ENCODE peak calls at places on chromosomes 6 and 20, in nine cellular contexts. One of them, this sample, is unnamed.

GRCh38 chr6:15317934-15318902 is 72.3 kb downstream of the JARID2 start:
- DNase-seq in breast epithelium: no peak
- DNase-seq in BE2C: no peak
- DNase-seq in MCF 10A: no peak
- DNase-seq in nephron progenitor cell: no peak
- DNase-seq in CD4-positive, alpha-beta T cell: no peak
- DNase-seq in bronchial epithelial cell: no peak
- DNase-seq in cardiac fibroblast: peak
- DNase-seq in heart left ventricle: no peak
- DNase-seq in this sample: no peak

GRCh38 chr20:49713779-49714712 is at the start of gene B4GALT5:
- DNase-seq in CD4-positive, alpha-beta T cell: peak
- DNase-seq in heart left ventricle: peak
- DNase-seq in nephron progenitor cell: peak
- DNase-seq in BE2C: peak
- DNase-seq in cardiac fibroblast: peak
- DNase-seq in bronchial epithelial cell: no peak
- DNase-seq in MCF 10A: no peak
- DNase-seq in breast epithelium: no peak
- DNase-seq in this sample: peak

GRCh38 chr6:2731281-2731909 is 19.3 kb downstream of the MYLK4 start:
- DNase-seq in CD4-positive, alpha-beta T cell: no peak
- DNase-seq in heart left ventricle: no peak
- DNase-seq in BE2C: no peak
- DNase-seq in breast epithelium: no peak
- DNase-seq in nephron progenitor cell: no peak
- DNase-seq in MCF 10A: no peak
- DNase-seq in cardiac fibroblast: peak
- DNase-seq in bronchial epithelial cell: peak
- DNase-seq in this sample: no peak

GRCh38 chr6:24522090-24522820 is 27.5 kb downstream of the ALDH5A1 start:
- DNase-seq in nephron progenitor cell: peak
- DNase-seq in BE2C: no peak
- DNase-seq in bronchial epithelial cell: no peak
- DNase-seq in MCF 10A: no peak
- DNase-seq in heart left ventricle: no peak
- DNase-seq in CD4-positive, alpha-beta T cell: no peak
- DNase-seq in cardiac fibroblast: peak
- DNase-seq in breast epithelium: no peak
- DNase-seq in this sample: no peak

GRCh38 chr6:80077067-80077466 is 29.4 kb upstream of the BCKDHB start:
- DNase-seq in cardiac fibroblast: no peak
- DNase-seq in CD4-positive, alpha-beta T cell: no peak
- DNase-seq in nephron progenitor cell: no peak
- DNase-seq in BE2C: no peak
- DNase-seq in breast epithelium: no peak
- DNase-seq in bronchial epithelial cell: no peak
- DNase-seq in MCF 10A: no peak
- DNase-seq in heart left ventricle: no peak
- DNase-seq in this sample: no peak

GRCh38 chr6:1515280-1515679 is 94.4 kb upstream of the FOXC1 start:
- DNase-seq in BE2C: no peak
- DNase-seq in breast epithelium: no peak
- DNase-seq in heart left ventricle: no peak
- DNase-seq in MCF 10A: no peak
- DNase-seq in cardiac fibroblast: no peak
- DNase-seq in bronchial epithelial cell: no peak
- DNase-seq in nephron progenitor cell: no peak
- DNase-seq in CD4-positive, alpha-beta T cell: no peak
- DNase-seq in this sample: no peak

GRCh38 chr20:32040142-32040953 is 11.7 kb upstream of the HCK start:
- DNase-seq in bronchial epithelial cell: peak
- DNase-seq in heart left ventricle: peak
- DNase-seq in cardiac fibroblast: no peak
- DNase-seq in nephron progenitor cell: no peak
- DNase-seq in BE2C: no peak
- DNase-seq in breast epithelium: no peak
- DNase-seq in CD4-positive, alpha-beta T cell: no peak
- DNase-seq in MCF 10A: no peak
- DNase-seq in this sample: no peak

GRCh38 chr20:34052414-34052813 is 58.7 kb downstream of the RALY start:
- DNase-seq in heart left ventricle: no peak
- DNase-seq in MCF 10A: no peak
- DNase-seq in BE2C: no peak
- DNase-seq in CD4-positive, alpha-beta T cell: no peak
- DNase-seq in cardiac fibroblast: no peak
- DNase-seq in breast epithelium: no peak
- DNase-seq in bronchial epithelial cell: no peak
- DNase-seq in nephron progenitor cell: no peak
- DNase-seq in this sample: no peak

GRCh38 chr20:17694767-17695166 is 5.0 kb upstream of the BANF2 start:
- DNase-seq in breast epithelium: no peak
- DNase-seq in cardiac fibroblast: no peak
- DNase-seq in bronchial epithelial cell: no peak
- DNase-seq in CD4-positive, alpha-beta T cell: no peak
- DNase-seq in MCF 10A: no peak
- DNase-seq in BE2C: no peak
- DNase-seq in nephron progenitor cell: no peak
- DNase-seq in heart left ventricle: no peak
- DNase-seq in this sample: no peak

GRCh38 chr6:38730136-38730862 is 15.2 kb downstream of the DNAH8 start:
- DNase-seq in breast epithelium: no peak
- DNase-seq in MCF 10A: no peak
- DNase-seq in heart left ventricle: no peak
- DNase-seq in bronchial epithelial cell: no peak
- DNase-seq in CD4-positive, alpha-beta T cell: no peak
- DNase-seq in nephron progenitor cell: no peak
- DNase-seq in cardiac fibroblast: no peak
- DNase-seq in BE2C: peak
- DNase-seq in this sample: no peak

GRCh38 chr20:44651507-44652373 is at the start of gene ADA:
- DNase-seq in MCF 10A: peak
- DNase-seq in heart left ventricle: peak
- DNase-seq in cardiac fibroblast: peak
- DNase-seq in bronchial epithelial cell: peak
- DNase-seq in breast epithelium: no peak
- DNase-seq in nephron progenitor cell: peak
- DNase-seq in CD4-positive, alpha-beta T cell: peak
- DNase-seq in BE2C: peak
- DNase-seq in this sample: peak

GRCh38 chr20:6121504-6121903 is 1.3 kb downstream of the FERMT1 start:
- DNase-seq in MCF 10A: peak
- DNase-seq in nephron progenitor cell: no peak
- DNase-seq in BE2C: no peak
- DNase-seq in breast epithelium: no peak
- DNase-seq in cardiac fibroblast: no peak
- DNase-seq in bronchial epithelial cell: no peak
- DNase-seq in heart left ventricle: no peak
- DNase-seq in CD4-positive, alpha-beta T cell: no peak
- DNase-seq in this sample: no peak

GRCh38 chr20:35172434-35172806 is 548 bp downstream of the PROCR start:
- DNase-seq in nephron progenitor cell: no peak
- DNase-seq in breast epithelium: no peak
- DNase-seq in heart left ventricle: no peak
- DNase-seq in bronchial epithelial cell: no peak
- DNase-seq in BE2C: no peak
- DNase-seq in CD4-positive, alpha-beta T cell: no peak
- DNase-seq in cardiac fibroblast: no peak
- DNase-seq in MCF 10A: no peak
- DNase-seq in this sample: no peak

GRCh38 chr6:150641398-150642139 is 41.9 kb downstream of the PLEKHG1 start:
- DNase-seq in cardiac fibroblast: no peak
- DNase-seq in MCF 10A: no peak
- DNase-seq in nephron progenitor cell: no peak
- DNase-seq in bronchial epithelial cell: no peak
- DNase-seq in CD4-positive, alpha-beta T cell: no peak
- DNase-seq in breast epithelium: no peak
- DNase-seq in BE2C: no peak
- DNase-seq in heart left ventricle: no peak
- DNase-seq in this sample: no peak

GRCh38 chr6:137808191-137808590 is 58.9 kb upstream of the TNFAIP3 start:
- DNase-seq in bronchial epithelial cell: peak
- DNase-seq in breast epithelium: no peak
- DNase-seq in nephron progenitor cell: no peak
- DNase-seq in CD4-positive, alpha-beta T cell: no peak
- DNase-seq in MCF 10A: peak
- DNase-seq in cardiac fibroblast: peak
- DNase-seq in heart left ventricle: no peak
- DNase-seq in BE2C: no peak
- DNase-seq in this sample: no peak

GRCh38 chr20:57465486-57465885 is 59.5 kb downstream of the CTCFL start:
- DNase-seq in bronchial epithelial cell: no peak
- DNase-seq in breast epithelium: no peak
- DNase-seq in nephron progenitor cell: no peak
- DNase-seq in BE2C: no peak
- DNase-seq in MCF 10A: no peak
- DNase-seq in cardiac fibroblast: no peak
- DNase-seq in heart left ventricle: no peak
- DNase-seq in CD4-positive, alpha-beta T cell: no peak
- DNase-seq in this sample: no peak

GRCh38 chr20:58864346-58864745 is 11.8 kb downstream of the GNAS start:
- DNase-seq in MCF 10A: peak
- DNase-seq in heart left ventricle: no peak
- DNase-seq in CD4-positive, alpha-beta T cell: no peak
- DNase-seq in BE2C: no peak
- DNase-seq in breast epithelium: no peak
- DNase-seq in cardiac fibroblast: no peak
- DNase-seq in nephron progenitor cell: no peak
- DNase-seq in bronchial epithelial cell: no peak
- DNase-seq in this sample: no peak
- TF ChIP-seq CTCF in MCF 10A: peak
- TF ChIP-seq CTCF in heart left ventricle: no peak
- TF ChIP-seq CTCF in CD4-positive, alpha-beta T cell: peak
- TF ChIP-seq CTCF in BE2C: peak
- TF ChIP-seq CTCF in breast epithelium: no peak
- TF ChIP-seq CTCF in cardiac fibroblast: no peak
- TF ChIP-seq CTCF in nephron progenitor cell: no peak
- TF ChIP-seq CTCF in bronchial epithelial cell: peak
- TF ChIP-seq CTCF in this sample: no peak

GRCh38 chr6:70103798-70104197 is 199.1 kb downstream of the COL9A1 start:
- DNase-seq in breast epithelium: no peak
- DNase-seq in nephron progenitor cell: no peak
- DNase-seq in MCF 10A: peak
- DNase-seq in BE2C: no peak
- DNase-seq in bronchial epithelial cell: peak
- DNase-seq in CD4-positive, alpha-beta T cell: no peak
- DNase-seq in cardiac fibroblast: no peak
- DNase-seq in heart left ventricle: no peak
- DNase-seq in this sample: no peak
- TF ChIP-seq CTCF in breast epithelium: no peak
- TF ChIP-seq CTCF in nephron progenitor cell: peak
- TF ChIP-seq CTCF in MCF 10A: peak
- TF ChIP-seq CTCF in BE2C: peak
- TF ChIP-seq CTCF in bronchial epithelial cell: peak
- TF ChIP-seq CTCF in CD4-positive, alpha-beta T cell: peak
- TF ChIP-seq CTCF in cardiac fibroblast: peak
- TF ChIP-seq CTCF in heart left ventricle: peak
- TF ChIP-seq CTCF in this sample: peak

GRCh38 chr6:89680551-89680950 is 42.0 kb upstream of the LYRM2 start:
- DNase-seq in cardiac fibroblast: no peak
- DNase-seq in breast epithelium: no peak
- DNase-seq in bronchial epithelial cell: no peak
- DNase-seq in MCF 10A: no peak
- DNase-seq in CD4-positive, alpha-beta T cell: no peak
- DNase-seq in BE2C: no peak
- DNase-seq in nephron progenitor cell: no peak
- DNase-seq in heart left ventricle: no peak
- DNase-seq in this sample: no peak

GRCh38 chr6:89682991-89683390 is 44.4 kb upstream of the LYRM2 start:
- DNase-seq in cardiac fibroblast: no peak
- DNase-seq in CD4-positive, alpha-beta T cell: no peak
- DNase-seq in BE2C: no peak
- DNase-seq in bronchial epithelial cell: no peak
- DNase-seq in nephron progenitor cell: no peak
- DNase-seq in heart left ventricle: no peak
- DNase-seq in breast epithelium: no peak
- DNase-seq in MCF 10A: no peak
- DNase-seq in this sample: no peak

GRCh38 chr6:89679215-89680120 is 40.9 kb upstream of the LYRM2 start:
- DNase-seq in breast epithelium: no peak
- DNase-seq in heart left ventricle: no peak
- DNase-seq in CD4-positive, alpha-beta T cell: no peak
- DNase-seq in nephron progenitor cell: no peak
- DNase-seq in bronchial epithelial cell: no peak
- DNase-seq in cardiac fibroblast: no peak
- DNase-seq in BE2C: no peak
- DNase-seq in MCF 10A: no peak
- DNase-seq in this sample: no peak

GRCh38 chr6:89680150-89680549 is 41.6 kb upstream of the LYRM2 start:
- DNase-seq in heart left ventricle: no peak
- DNase-seq in nephron progenitor cell: no peak
- DNase-seq in cardiac fibroblast: no peak
- DNase-seq in CD4-positive, alpha-beta T cell: no peak
- DNase-seq in MCF 10A: peak
- DNase-seq in breast epithelium: no peak
- DNase-seq in BE2C: no peak
- DNase-seq in bronchial epithelial cell: no peak
- DNase-seq in this sample: no peak

DNA sequence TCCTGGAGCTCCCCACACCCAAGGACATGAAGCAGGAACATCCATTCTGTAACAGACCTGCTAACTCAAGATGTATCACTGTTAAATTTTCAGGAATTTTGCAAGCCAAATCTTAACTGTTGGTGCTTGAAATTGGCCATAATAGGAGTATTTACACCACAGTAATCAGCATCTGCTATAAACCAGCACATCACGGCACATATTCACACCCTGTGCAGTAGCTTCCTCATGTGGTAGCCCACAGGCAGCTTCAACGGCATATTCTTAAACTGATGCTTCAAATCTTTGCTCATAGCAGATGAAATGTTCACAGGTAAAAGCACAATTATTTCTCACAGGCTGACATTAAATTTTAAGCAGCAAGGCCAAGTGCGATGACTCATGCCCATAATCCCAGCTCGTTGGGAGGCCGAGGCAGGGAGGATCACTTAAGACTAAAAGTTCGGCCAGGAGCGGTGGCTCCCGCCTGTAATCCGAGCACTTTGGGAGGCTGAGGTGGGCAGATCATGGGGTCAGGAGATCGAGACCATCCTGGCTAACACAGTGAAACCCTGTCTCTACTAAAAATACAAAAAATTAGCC is 43.5 kb upstream of the LYRM2 start:
- DNase-seq in cardiac fibroblast: no peak
- DNase-seq in BE2C: no peak
- DNase-seq in bronchial epithelial cell: no peak
- DNase-seq in MCF 10A: no peak
- DNase-seq in heart left ventricle: no peak
- DNase-seq in breast epithelium: no peak
- DNase-seq in nephron progenitor cell: no peak
- DNase-seq in CD4-positive, alpha-beta T cell: no peak
- DNase-seq in this sample: no peak
- TF ChIP-seq CTCF in cardiac fibroblast: no peak
- TF ChIP-seq CTCF in BE2C: no peak
- TF ChIP-seq CTCF in bronchial epithelial cell: no peak
- TF ChIP-seq CTCF in MCF 10A: no peak
- TF ChIP-seq CTCF in heart left ventricle: no peak
- TF ChIP-seq CTCF in breast epithelium: no peak
- TF ChIP-seq CTCF in nephron progenitor cell: no peak
- TF ChIP-seq CTCF in CD4-positive, alpha-beta T cell: no peak
- TF ChIP-seq CTCF in this sample: no peak

GRCh38 chr6:26543953-26544352 is 5.8 kb downstream of the HMGN4 start:
- DNase-seq in CD4-positive, alpha-beta T cell: no peak
- DNase-seq in nephron progenitor cell: no peak
- DNase-seq in bronchial epithelial cell: peak
- DNase-seq in BE2C: no peak
- DNase-seq in breast epithelium: no peak
- DNase-seq in MCF 10A: peak
- DNase-seq in heart left ventricle: no peak
- DNase-seq in cardiac fibroblast: peak
- DNase-seq in this sample: no peak
- TF ChIP-seq CTCF in CD4-positive, alpha-beta T cell: peak
- TF ChIP-seq CTCF in nephron progenitor cell: peak
- TF ChIP-seq CTCF in bronchial epithelial cell: peak
- TF ChIP-seq CTCF in BE2C: peak
- TF ChIP-seq CTCF in breast epithelium: peak
- TF ChIP-seq CTCF in MCF 10A: peak
- TF ChIP-seq CTCF in heart left ventricle: no peak
- TF ChIP-seq CTCF in cardiac fibroblast: peak
- TF ChIP-seq CTCF in this sample: no peak

This sample was measured in mesothelial cell of epicardium.